ENCODE peak calls at places on chromosomes 7 and 10, in five cellular contexts. T is AG04450; W is DND-41; G is CD8-positive, alpha-beta T cell; X is NT2/D1. B is an unnamed sample. For H3K9me3, the result is how much of the 10 kb centered on the place peaks cover.

GRCh38 chr10:75428434-75429158 is 2.8 kb upstream of the LRMDA start:
- DNase-seq in T (no peak), G (no peak), X (no peak), W (no peak), B (no peak)

GRCh38 chr7:134691820-134692705 is 45.4 kb downstream of the BPGM start:
- DNase-seq in T (no peak), W (no peak), X (no peak), G (no peak), B (no peak)

GRCh38 chr10:128071417-128071782 is 54.8 kb downstream of the MKI67 start:
- DNase-seq in X (no peak), G (no peak), T (no peak), W (no peak), B (no peak)

GRCh38 chr10:6445671-6446278 is 134.3 kb downstream of the PRKCQ start:
- DNase-seq in G (peak), X (peak), W (peak), T (peak), B (peak)

GRCh38 chr7:112503361-112504023 is 22.7 kb downstream of the LSMEM1 start:
- DNase-seq in X (no peak), W (no peak), T (no peak), G (no peak), B (no peak)

GRCh38 chr10:58174831-58175230 is 92.9 kb downstream of the IPMK start:
- DNase-seq in T (no peak), G (no peak), X (no peak), W (no peak), B (no peak)

GRCh38 chr7:49823566-49823965 is 50.1 kb downstream of the VWC2 start:
- DNase-seq in X (no peak), W (no peak), G (no peak), T (no peak), B (no peak)

GRCh38 chr10:6069101-6069931 is 7.1 kb upstream of the IL2RA start:
- DNase-seq in G (no peak), W (peak), T (no peak), X (no peak), B (no peak)

GRCh38 chr10:101816913-101817541 is 1.2 kb downstream of the OGA start:
- DNase-seq in X (no peak), W (no peak), G (no peak), T (no peak), B (no peak)

GRCh38 chr7:149196151-149196704 is 882 bp downstream of the ZNF282 start:
- DNase-seq in T (no peak), X (no peak), G (no peak), W (peak), B (no peak)

GRCh38 chr7:27116962-27117686 is 13.4 kb downstream of the HOXA4 start:
- DNase-seq in G (no peak), X (no peak), T (no peak), W (no peak), B (no peak)

GRCh38 chr7:2128601-2129375 is 104.0 kb downstream of the MAD1L1 start:
- DNase-seq in W (no peak), T (no peak), X (no peak), G (no peak), B (no peak)

GRCh38 chr10:121734517-121735137 is 136.4 kb upstream of the FGFR2 start:
- DNase-seq in G (no peak), T (no peak), W (peak), X (no peak), B (no peak)

GRCh38 chr7:17523813-17524741 is 225.6 kb downstream of the AHR start:
- DNase-seq in X (no peak), T (no peak), G (no peak), W (peak), B (no peak)

GRCh38 chr7:69782917-69783684 is 184.8 kb downstream of the AUTS2 start:
- DNase-seq in G (no peak), W (no peak), X (no peak), T (no peak), B (no peak)

GRCh38 chr10:12667006-12667405 is 317.7 kb downstream of the CAMK1D start:
- DNase-seq in X (no peak), W (no peak), T (no peak), G (no peak), B (no peak)

GRCh38 chr7:95684037-95684436 is 87.7 kb upstream of the PDK4 start:
- DNase-seq in T (no peak), X (no peak), G (no peak), W (no peak), B (no peak)

GRCh38 chr10:109386101-109386500 is 537.2 kb downstream of the XPNPEP1 start:
- DNase-seq in T (no peak), W (no peak), G (no peak), X (no peak), B (no peak)

GRCh38 chr10:14386202-14386593 is 55.5 kb upstream of the FRMD4A start:
- DNase-seq in G (no peak), W (no peak), T (peak), X (no peak), B (no peak)

GRCh38 chr7:134778941-134779740 is at the start of gene CALD1:
- DNase-seq in X (peak), T (peak), G (no peak), W (no peak), B (no peak)

GRCh38 chr7:78134256-78134655 is 335.7 kb downstream of the PHTF2 start:
- DNase-seq in G (no peak), T (peak), X (peak), W (no peak), B (no peak)

GRCh38 chr10:123755061-123755460 is 88.9 kb downstream of the GPR26 start:
- DNase-seq in X (no peak), G (no peak), T (no peak), W (no peak), B (no peak)

GRCh38 chr10:3046210-3046779 is 21.1 kb upstream of the PFKP start:
- DNase-seq in W (no peak), T (no peak), X (no peak), G (no peak), B (no peak)

GRCh38 chr10:77616766-77617165 is 20.8 kb downstream of the KCNMA1 start:
- DNase-seq in X (no peak), G (no peak), T (no peak), W (no peak), B (no peak)

GRCh38 chr10:10394933-10395658 is 622.6 kb upstream of the CELF2 start:
- DNase-seq in W (no peak), T (no peak), G (no peak), X (no peak), B (no peak)

GRCh38 chr10:35659456-35659855 is 17.4 kb upstream of the FZD8 start:
- DNase-seq in X (no peak), W (no peak), T (no peak), G (no peak), B (no peak)

GRCh38 chr7:1914743-1915142 is 244.7 kb downstream of the ELFN1 start:
- DNase-seq in G (no peak), X (no peak), T (no peak), W (no peak), B (no peak)

GRCh38 chr7:22565315-22565811 is 65.4 kb upstream of the STEAP1B start:
- DNase-seq in X (no peak), W (no peak), T (no peak), G (no peak), B (no peak)

GRCh38 chr10:94172332-94172731 is 178.6 kb downstream of the PLCE1 start:
- DNase-seq in X (no peak), G (no peak), T (no peak), W (no peak), B (no peak)

GRCh38 chr10:15259136-15259535 is 90.6 kb upstream of the NMT2 start:
- DNase-seq in G (no peak), W (no peak), T (no peak), X (no peak), B (no peak)

GRCh38 chr7:159175792-159176191 is 31.1 kb upstream of the VIPR2 start:
- DNase-seq in G (no peak), X (no peak), W (no peak), T (no peak), B (no peak)
- H3K9me3 ChIP-seq in G (under half), X (under half), W (half or more), T (under half), B (under half)

GRCh38 chr7:81903115-81903514 is 133.3 kb upstream of the HGF start:
- DNase-seq in X (no peak), W (no peak), G (no peak), T (no peak), B (no peak)

GRCh38 chr7:81908220-81908619 is 138.4 kb upstream of the HGF start:
- DNase-seq in X (no peak), G (no peak), W (no peak), T (no peak), B (no peak)

GRCh38 chr7:81902536-81902935 is 132.7 kb upstream of the HGF start:
- DNase-seq in G (no peak), W (no peak), X (no peak), T (no peak), B (no peak)
- H3K9me3 ChIP-seq in G (under half), W (under half), X (under half), T (under half), B (under half)

GRCh38 chr7:19235680-19236079 is 90.5 kb upstream of the FERD3L start:
- DNase-seq in X (no peak), G (no peak), W (no peak), T (no peak), B (no peak)
- H3K9me3 ChIP-seq in X (under half), G (under half), W (under half), T (under half), B (under half)

GRCh38 chr7:32502656-32503189 is 7.4 kb downstream of the AVL9 start:
- DNase-seq in X (no peak), G (no peak), T (no peak), W (no peak), B (no peak)

GRCh38 chr7:32511791-32512190 is 16.5 kb downstream of the AVL9 start:
- DNase-seq in W (no peak), T (no peak), X (no peak), G (no peak), B (no peak)

GRCh38 chr7:32506266-32507054 is 11.2 kb downstream of the AVL9 start:
- DNase-seq in G (no peak), X (no peak), W (no peak), T (no peak), B (no peak)

GRCh38 chr7:32513205-32513604 is 17.9 kb downstream of the AVL9 start:
- DNase-seq in X (peak), T (no peak), W (no peak), G (no peak), B (no peak)

GRCh38 chr7:32507416-32507815 is 12.1 kb downstream of the AVL9 start:
- DNase-seq in G (no peak), X (no peak), W (no peak), T (no peak), B (no peak)
- H3K9me3 ChIP-seq in G (under half), X (under half), W (under half), T (under half), B (under half)

B was measured in T-helper 17 cell.